ENCODE peak calls at places on chromosomes 11 and 22, in nine cellular contexts. T is A549, M is germinal center, D is skeletal muscle cell, A is NCI-H1436, O is left lobe of liver, J is NCI-H460, L is NCI-H510A, Y is GM13976. Q is an unnamed sample.

GRCh38 chr11:110761994-110762393 is 49.8 kb upstream of the ARHGAP20 start:
- DNase-seq in L (no peak), D (no peak), J (no peak), Y (no peak), T (no peak), M (no peak), O (no peak), A (no peak), Q (no peak)

GRCh38 chr11:110818032-110818687 is 105.9 kb upstream of the ARHGAP20 start:
- DNase-seq in L (no peak), T (no peak), A (no peak), M (no peak), D (peak), Y (no peak), J (no peak), O (no peak), Q (no peak)

GRCh38 chr11:12175694-12176241 is 65.4 kb downstream of the MICAL2 start:
- DNase-seq in O (no peak), D (peak), J (no peak), Y (no peak), M (no peak), A (no peak), T (peak), L (no peak), Q (no peak)

GRCh38 chr11:78740175-78741161 is 165.8 kb upstream of the NARS2 start:
- DNase-seq in A (peak), L (no peak), J (no peak), O (no peak), D (no peak), M (no peak), T (no peak), Y (no peak), Q (no peak)

GRCh38 chr11:92455221-92455790 is 230.7 kb downstream of the FAT3 start:
- DNase-seq in M (no peak), D (no peak), Y (no peak), T (no peak), J (no peak), A (no peak), L (no peak), O (no peak), Q (no peak)

GRCh38 chr11:41110527-41110926 is 348.9 kb downstream of the LRRC4C start:
- DNase-seq in T (no peak), J (no peak), L (no peak), Y (no peak), O (no peak), M (no peak), A (no peak), D (no peak), Q (no peak)

GRCh38 chr22:40560551-40560950 is 76.0 kb downstream of the MRTFA start:
- DNase-seq in D (peak), M (no peak), O (no peak), L (no peak), J (no peak), T (no peak), A (no peak), Y (no peak), Q (peak)

GRCh38 chr11:2419638-2420501 is 19.3 kb downstream of the TSSC4 start:
- DNase-seq in A (peak), L (no peak), M (peak), O (peak), Y (peak), T (peak), D (peak), J (peak), Q (peak)

GRCh38 chr11:27507561-27508322 is 1.2 kb upstream of the LIN7C start:
- DNase-seq in O (no peak), T (no peak), L (no peak), J (no peak), M (no peak), Y (no peak), D (no peak), A (no peak), Q (no peak)

GRCh38 chr11:123239371-123240150 is 44.5 kb upstream of the CLMP start:
- DNase-seq in Y (no peak), L (no peak), A (no peak), D (no peak), J (no peak), T (no peak), M (no peak), O (no peak), Q (no peak)

GRCh38 chr11:117992136-117992535 is 5.9 kb downstream of the IL10RA start:
- DNase-seq in L (no peak), A (no peak), T (no peak), O (no peak), M (no peak), Y (no peak), J (no peak), D (no peak), Q (no peak)

GRCh38 chr11:125410091-125410490 is 86.0 kb downstream of the FEZ1 start:
- DNase-seq in Y (no peak), L (no peak), A (no peak), M (no peak), T (no peak), O (no peak), D (no peak), J (no peak), Q (no peak)

GRCh38 chr11:93196816-93197382 is 892 bp downstream of the SLC36A4 start:
- DNase-seq in J (no peak), O (no peak), M (peak), Y (no peak), T (no peak), L (no peak), A (no peak), D (no peak), Q (no peak)

Q was measured in brain pericyte.